ENCODE peak calls at places on chromosomes 2 and 18, in four cellular contexts. E is K562, V is GM12878, G is HepG2. Q is an unnamed sample. For H3K27me3, the result is how much of the 10 kb centered on the place peaks cover.

GRCh38 chr18:59024829-59025228 is 114.9 kb upstream of the SEC11C start:
- DNase-seq in V (no peak), G (no peak), E (no peak), Q (no peak)

GRCh38 chr2:138267161-138267901 is 234.2 kb upstream of the SPOPL start:
- DNase-seq in E (no peak), G (no peak), V (peak), Q (peak)

GRCh38 chr2:222105046-222105445 is 193.8 kb downstream of the PAX3 start:
- DNase-seq in G (no peak), E (no peak), V (no peak), Q (no peak)

GRCh38 chr18:29378739-29379138 is 1201.8 kb upstream of the CDH2 start:
- DNase-seq in E (no peak), V (no peak), G (no peak), Q (no peak)

GRCh38 chr2:10141736-10142639 is 19.4 kb downstream of the RRM2 start:
- DNase-seq in G (no peak), V (no peak), E (no peak), Q (no peak)

GRCh38 chr2:12116228-12116750 is 369.9 kb downstream of the LPIN1 start:
- DNase-seq in E (no peak), G (no peak), V (peak), Q (no peak)

GRCh38 chr2:1377473-1377872 is 35.8 kb upstream of the TPO start:
- DNase-seq in V (no peak), G (no peak), E (no peak), Q (no peak)

GRCh38 chr2:153939124-153939796 is 67.5 kb downstream of the GALNT13 start:
- DNase-seq in E (no peak), G (no peak), V (no peak), Q (no peak)

GRCh38 chr2:222655406-222655747 is 515 bp downstream of the FARSB start:
- DNase-seq in E (peak), G (no peak), V (no peak), Q (no peak)

GRCh38 chr18:75073654-75074053 is 135.3 kb downstream of the PTGR3 start:
- DNase-seq in V (no peak), E (no peak), G (no peak), Q (no peak)

GRCh38 chr2:40680547-40680946 is 228.7 kb upstream of the SLC8A1 start:
- DNase-seq in G (no peak), V (no peak), E (no peak), Q (no peak)

GRCh38 chr2:181787310-181788048 is 104.1 kb upstream of the ITPRID2 start:
- DNase-seq in V (no peak), E (no peak), G (no peak), Q (peak)

GRCh38 chr2:76599732-76600368 is 889.1 kb upstream of the GCFC2 start:
- DNase-seq in V (peak), G (peak), E (peak), Q (peak)

GRCh38 chr2:72137498-72138010 is 10.1 kb downstream of the CYP26B1 start:
- DNase-seq in E (peak), V (no peak), G (peak), Q (peak)

GRCh38 chr18:77033575-77033974 is 99.0 kb downstream of the MBP start:
- DNase-seq in E (no peak), G (no peak), V (no peak), Q (no peak)

GRCh38 chr2:100482741-100483140 is 12.5 kb downstream of the NMS start:
- DNase-seq in G (no peak), E (peak), V (no peak), Q (no peak)

GRCh38 chr2:100483892-100484291 is 13.6 kb downstream of the NMS start:
- DNase-seq in G (no peak), E (no peak), V (no peak), Q (no peak)

GRCh38 chr2:100484390-100484789 is 14.1 kb downstream of the NMS start:
- DNase-seq in V (no peak), E (no peak), G (no peak), Q (no peak)
- H3K27me3 ChIP-seq in V (under half), E (under half), G (under half), Q (under half)

DNA sequence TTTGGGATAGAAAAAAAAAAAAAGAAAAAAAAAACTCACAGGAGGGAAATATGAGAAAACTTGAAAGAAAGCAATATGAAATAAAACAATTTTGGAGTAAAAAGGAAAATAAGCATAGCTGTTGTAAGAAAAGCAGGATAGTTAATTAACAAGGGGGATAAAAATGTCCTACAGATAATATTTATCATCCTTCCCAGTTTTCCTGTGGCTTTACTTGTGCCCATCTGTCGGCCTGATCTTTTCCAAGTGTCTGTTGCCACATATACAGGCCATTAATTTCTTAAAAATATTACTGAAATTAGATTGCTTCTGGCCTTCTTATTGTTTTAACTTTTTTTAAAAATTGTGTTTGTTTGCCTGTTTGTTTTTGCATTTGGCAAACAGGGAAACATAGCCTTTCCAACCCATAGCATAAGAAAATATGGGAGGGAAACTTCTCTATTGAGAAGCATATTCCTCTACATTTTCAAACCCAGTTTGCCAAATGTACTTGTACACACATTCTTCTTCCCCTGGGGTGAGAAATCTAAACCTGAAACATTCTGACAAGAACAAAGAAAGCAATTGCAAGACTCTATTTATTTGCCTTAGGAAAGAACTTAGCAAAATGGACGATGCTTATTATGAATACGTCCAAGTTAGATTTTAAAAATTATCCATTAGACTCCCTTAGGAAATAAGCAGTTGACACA is 272.3 kb downstream of the CDH20 start:
- DNase-seq in E (no peak), V (no peak), G (no peak), Q (no peak)
- TF ChIP-seq MYC in E (no peak), V (no peak), G (no peak), Q (no peak)

DNA sequence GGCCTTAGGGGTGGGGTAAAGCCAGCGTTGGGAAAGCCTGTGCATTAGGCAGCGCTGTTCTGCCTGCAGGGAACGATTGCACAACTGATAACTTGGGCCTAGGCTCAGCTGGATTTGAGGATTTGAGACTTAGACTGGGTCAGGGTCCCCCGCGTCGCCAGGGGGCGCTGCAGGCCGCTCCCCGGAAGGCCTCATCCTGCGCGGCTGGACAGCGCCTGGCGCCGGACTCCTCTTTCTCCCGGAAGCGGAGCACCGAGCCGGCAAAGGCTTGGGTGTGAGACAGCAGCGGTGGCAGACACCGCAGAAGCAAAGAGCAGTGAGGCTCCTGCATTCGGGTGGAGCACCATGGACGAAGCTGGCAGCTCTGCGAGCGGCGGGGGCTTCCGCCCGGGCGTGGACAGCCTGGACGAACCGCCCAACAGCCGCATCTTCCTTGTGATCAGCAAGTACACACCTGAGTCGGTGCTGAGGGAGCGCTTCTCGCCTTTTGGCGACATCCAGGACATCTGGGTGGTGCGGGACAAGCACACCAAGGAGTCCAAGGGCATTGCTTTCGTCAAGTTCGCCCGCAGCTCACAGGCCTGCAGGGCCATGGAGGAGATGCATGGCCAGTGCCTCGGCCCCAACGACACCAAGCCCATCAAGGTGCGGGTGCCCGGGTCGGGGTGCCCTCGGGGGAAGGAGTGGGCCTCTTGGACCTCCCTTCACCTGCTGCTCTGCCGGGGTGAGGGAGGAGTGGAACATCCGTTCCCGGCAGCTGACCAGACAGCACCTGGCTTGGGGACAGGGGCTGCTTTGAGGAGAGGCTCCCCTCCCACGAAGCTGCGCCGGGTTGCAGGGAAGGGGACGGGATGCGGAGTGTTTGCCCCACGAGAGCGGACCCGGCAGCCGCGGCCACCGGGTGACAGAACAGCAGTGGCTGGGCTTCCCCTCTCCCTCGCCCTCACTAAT is at the start of gene RBM45:
- DNase-seq in V (peak), E (peak), G (peak), Q (peak)
- TF ChIP-seq POLR2A in V (peak), E (peak), G (peak), Q (peak)

GRCh38 chr2:242002944-242003343 is 133.4 kb downstream of the RTP5 start:
- DNase-seq in G (no peak), V (no peak), E (no peak), Q (no peak)
- H3K27me3 ChIP-seq in G (under half), V (under half), E (under half), Q (under half)

DNA sequence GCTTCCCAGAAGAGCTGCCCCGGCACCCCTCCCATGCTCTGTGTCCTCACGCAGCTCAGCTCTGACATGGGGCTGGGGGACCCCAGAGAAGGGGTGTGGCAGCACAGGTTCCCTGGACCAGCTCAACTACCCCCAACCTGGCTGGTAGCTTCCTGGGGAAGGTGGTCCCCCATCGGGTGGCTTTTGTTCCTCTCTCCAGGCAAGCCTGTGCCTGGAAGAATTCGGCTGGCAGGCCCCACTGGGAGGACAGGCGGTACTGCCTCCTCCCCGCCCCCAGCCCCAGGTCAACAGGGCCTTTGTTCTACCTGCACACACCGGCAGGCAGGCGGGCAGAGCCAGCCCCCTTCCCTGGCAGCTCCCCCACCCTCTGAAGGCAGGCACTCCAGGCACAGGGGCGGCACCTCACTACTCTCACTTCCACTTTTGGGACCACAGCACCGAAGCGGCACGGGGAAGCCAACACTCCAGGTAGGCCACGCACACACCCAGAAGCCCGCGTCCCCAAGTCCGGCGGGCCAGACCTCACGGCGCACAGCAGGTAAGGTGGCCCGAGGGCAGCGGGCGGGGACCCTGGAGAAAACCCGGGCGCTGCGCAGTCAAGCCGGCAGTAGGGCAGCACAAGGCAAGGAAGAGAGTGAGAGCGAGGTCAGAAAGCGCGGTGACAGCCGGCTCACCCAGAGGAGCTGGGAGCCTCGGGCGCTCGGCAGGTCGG is 1.3 kb downstream of the HS6ST1 start:
- DNase-seq in G (peak), E (no peak), V (peak), Q (no peak)
- TF ChIP-seq MYC in G (peak), E (no peak), V (no peak), Q (no peak)

DNA sequence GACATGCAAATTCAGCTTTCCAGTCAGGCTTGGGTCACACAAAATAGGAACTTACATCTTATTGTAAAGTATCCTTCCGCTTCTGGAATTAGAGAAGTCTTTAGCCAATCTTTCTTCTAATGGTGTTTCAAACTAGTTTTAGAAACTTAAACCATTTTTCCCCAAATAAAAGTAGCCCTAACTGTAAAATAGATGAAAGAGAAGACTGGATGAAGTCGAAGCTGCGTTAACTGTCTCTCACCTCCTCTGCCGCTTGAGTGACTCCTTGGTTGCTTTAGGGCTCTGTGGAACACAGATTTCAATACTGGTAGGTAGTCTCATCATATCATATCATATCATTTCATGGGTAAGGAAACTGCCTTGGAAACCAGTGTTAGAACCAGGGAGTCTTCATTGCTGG is 498.4 kb downstream of the XIRP2 start:
- DNase-seq in V (no peak), E (no peak), G (no peak), Q (no peak)
- TF ChIP-seq POLR2A in V (no peak), E (no peak), G (no peak), Q (no peak)

GRCh38 chr2:94999431-94999883 is 26.1 kb upstream of the MAL start:
- DNase-seq in G (no peak), E (no peak), V (no peak), Q (no peak)
- H3K27me3 ChIP-seq in G (under half), E (under half), V (under half), Q (under half)

DNA sequence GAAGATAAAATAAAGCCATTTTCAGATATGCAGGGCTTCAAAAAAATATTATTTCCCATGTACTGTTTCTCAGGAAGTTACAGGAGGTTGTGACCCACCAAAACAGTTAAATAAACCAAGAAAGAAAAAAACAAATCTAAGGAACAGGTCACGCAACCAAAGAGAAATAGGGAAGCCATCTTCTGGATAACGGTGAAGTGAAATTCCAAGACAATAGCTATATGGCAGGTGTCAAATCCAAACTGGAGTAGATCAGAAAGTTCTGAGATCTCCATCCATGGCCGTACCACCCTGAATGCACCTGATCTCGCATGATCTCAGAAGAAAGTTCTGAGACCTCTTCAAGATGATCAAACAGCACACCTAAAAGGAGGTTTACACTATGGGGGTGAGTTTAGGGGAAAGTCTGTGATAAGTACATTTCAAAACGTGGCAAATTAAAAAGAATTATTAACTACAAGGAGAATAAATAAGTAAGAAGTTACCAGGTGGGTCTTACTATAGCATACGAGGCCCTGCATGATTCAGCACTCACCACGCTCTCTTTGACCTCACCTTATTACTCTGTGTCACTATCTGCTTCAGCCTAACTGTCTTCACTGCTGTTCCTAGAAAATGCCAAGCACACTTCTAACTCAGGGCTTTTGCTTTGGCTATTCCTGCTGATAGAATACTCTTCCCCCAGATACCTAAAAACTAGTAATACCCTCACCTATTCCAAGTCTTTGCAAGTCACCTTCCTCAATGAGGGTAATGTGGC is 29.9 kb downstream of the NBAS start:
- DNase-seq in V (no peak), E (peak), G (no peak), Q (no peak)
- TF ChIP-seq MYC in V (no peak), E (no peak), G (no peak), Q (no peak)

DNA sequence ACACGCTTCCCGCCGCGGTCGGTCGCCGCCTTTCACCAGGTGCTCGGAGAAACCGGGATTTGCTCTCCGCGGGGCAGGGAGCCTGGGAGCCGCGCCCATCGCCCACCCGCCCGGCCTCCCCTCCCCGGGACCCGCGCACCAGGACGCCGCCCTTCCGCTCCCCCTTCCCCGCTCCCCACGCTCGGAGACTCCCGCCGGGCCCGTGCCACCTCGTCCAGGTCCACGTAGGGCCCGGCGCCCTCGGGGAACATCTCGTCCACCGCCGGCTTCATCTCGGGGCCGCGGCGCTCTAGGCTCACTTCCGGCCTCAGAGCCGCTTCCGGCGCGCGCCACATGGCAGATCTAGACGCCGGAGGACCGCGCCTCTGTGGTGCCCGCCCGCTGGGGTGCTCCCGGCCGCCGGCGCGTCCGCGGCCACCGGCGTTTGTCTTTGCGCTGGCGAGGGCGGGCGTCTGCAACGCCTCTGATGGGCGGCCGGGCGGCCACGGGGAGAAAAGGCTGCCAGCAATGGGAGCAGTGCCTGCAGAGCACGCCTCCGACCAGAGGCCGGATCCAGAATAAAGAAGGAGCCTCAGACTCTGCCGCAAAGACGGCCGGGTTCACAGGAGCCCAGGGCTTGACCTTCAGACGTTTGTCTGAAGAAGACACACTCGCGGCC is at the start of gene COPS9:
- DNase-seq in V (peak), G (peak), E (peak), Q (peak)
- TF ChIP-seq POLR2A in V (peak), G (peak), E (peak), Q (peak)

GRCh38 chr2:42135381-42136312 is 33.5 kb upstream of the EML4 start:
- DNase-seq in V (no peak), G (peak), E (no peak), Q (no peak)
- H3K27me3 ChIP-seq in V (under half), G (under half), E (under half), Q (under half)

Q was measured in endothelial cell of umbilical vein.